ENCODE peak calls at places on chromosome 14, in eight cellular contexts. One of them, this sample, is unnamed.

GRCh38 chr14:50475460-50475859 is 56.9 kb downstream of the MAP4K5 start:
- DNase-seq in nucleus accumbens: no peak
- DNase-seq in activated CD4-positive, alpha-beta T cell treated with anti-CD3 and anti-CD28 coated beads, Interleukin-2, amount 50 U/mL, for 24 hours: no peak
- DNase-seq in natural killer cell treated with Interleukin-12 subunit alpha and Interleukin-12 subunit beta and Interleukin-15 and Interleukin-18, amount 100 ng/mL, for 72 hours: no peak
- DNase-seq in EL: peak
- DNase-seq in EH: peak
- DNase-seq in stomach: no peak
- DNase-seq in AG08395: no peak
- DNase-seq in this sample: no peak

GRCh38 chr14:21169587-21169986 is 13.7 kb upstream of the OR5AU1 start:
- DNase-seq in nucleus accumbens: no peak
- DNase-seq in activated CD4-positive, alpha-beta T cell treated with anti-CD3 and anti-CD28 coated beads, Interleukin-2, amount 50 U/mL, for 24 hours: no peak
- DNase-seq in natural killer cell treated with Interleukin-12 subunit alpha and Interleukin-12 subunit beta and Interleukin-15 and Interleukin-18, amount 100 ng/mL, for 72 hours: no peak
- DNase-seq in EL: no peak
- DNase-seq in EH: no peak
- DNase-seq in stomach: no peak
- DNase-seq in AG08395: no peak
- DNase-seq in this sample: no peak

GRCh38 chr14:76863724-76864407 is 37.7 kb downstream of the LRRC74A start:
- DNase-seq in nucleus accumbens: peak
- DNase-seq in activated CD4-positive, alpha-beta T cell treated with anti-CD3 and anti-CD28 coated beads, Interleukin-2, amount 50 U/mL, for 24 hours: no peak
- DNase-seq in natural killer cell treated with Interleukin-12 subunit alpha and Interleukin-12 subunit beta and Interleukin-15 and Interleukin-18, amount 100 ng/mL, for 72 hours: no peak
- DNase-seq in EL: no peak
- DNase-seq in EH: peak
- DNase-seq in stomach: no peak
- DNase-seq in AG08395: no peak
- DNase-seq in this sample: peak

GRCh38 chr14:31255286-31255685 is 47.7 kb upstream of the HECTD1 start:
- DNase-seq in nucleus accumbens: no peak
- DNase-seq in activated CD4-positive, alpha-beta T cell treated with anti-CD3 and anti-CD28 coated beads, Interleukin-2, amount 50 U/mL, for 24 hours: no peak
- DNase-seq in natural killer cell treated with Interleukin-12 subunit alpha and Interleukin-12 subunit beta and Interleukin-15 and Interleukin-18, amount 100 ng/mL, for 72 hours: no peak
- DNase-seq in EL: no peak
- DNase-seq in EH: no peak
- DNase-seq in stomach: no peak
- DNase-seq in AG08395: no peak
- DNase-seq in this sample: no peak

GRCh38 chr14:67490201-67490600 is 1.7 kb upstream of the TMEM229B start:
- DNase-seq in nucleus accumbens: no peak
- DNase-seq in activated CD4-positive, alpha-beta T cell treated with anti-CD3 and anti-CD28 coated beads, Interleukin-2, amount 50 U/mL, for 24 hours: no peak
- DNase-seq in natural killer cell treated with Interleukin-12 subunit alpha and Interleukin-12 subunit beta and Interleukin-15 and Interleukin-18, amount 100 ng/mL, for 72 hours: no peak
- DNase-seq in EL: no peak
- DNase-seq in EH: no peak
- DNase-seq in stomach: no peak
- DNase-seq in AG08395: no peak
- DNase-seq in this sample: no peak

GRCh38 chr14:91269076-91269991 is 24.8 kb upstream of the GPR68 start:
- DNase-seq in nucleus accumbens: no peak
- DNase-seq in activated CD4-positive, alpha-beta T cell treated with anti-CD3 and anti-CD28 coated beads, Interleukin-2, amount 50 U/mL, for 24 hours: no peak
- DNase-seq in natural killer cell treated with Interleukin-12 subunit alpha and Interleukin-12 subunit beta and Interleukin-15 and Interleukin-18, amount 100 ng/mL, for 72 hours: no peak
- DNase-seq in EL: no peak
- DNase-seq in EH: peak
- DNase-seq in stomach: no peak
- DNase-seq in AG08395: peak
- DNase-seq in this sample: no peak

GRCh38 chr14:45810152-45810872 is 557.3 kb upstream of the MIS18BP1 start:
- DNase-seq in nucleus accumbens: no peak
- DNase-seq in activated CD4-positive, alpha-beta T cell treated with anti-CD3 and anti-CD28 coated beads, Interleukin-2, amount 50 U/mL, for 24 hours: no peak
- DNase-seq in natural killer cell treated with Interleukin-12 subunit alpha and Interleukin-12 subunit beta and Interleukin-15 and Interleukin-18, amount 100 ng/mL, for 72 hours: no peak
- DNase-seq in EL: peak
- DNase-seq in EH: no peak
- DNase-seq in stomach: no peak
- DNase-seq in AG08395: no peak
- DNase-seq in this sample: no peak

GRCh38 chr14:42421377-42422078 is 814.9 kb downstream of the LRFN5 start:
- DNase-seq in nucleus accumbens: no peak
- DNase-seq in activated CD4-positive, alpha-beta T cell treated with anti-CD3 and anti-CD28 coated beads, Interleukin-2, amount 50 U/mL, for 24 hours: no peak
- DNase-seq in natural killer cell treated with Interleukin-12 subunit alpha and Interleukin-12 subunit beta and Interleukin-15 and Interleukin-18, amount 100 ng/mL, for 72 hours: no peak
- DNase-seq in EL: no peak
- DNase-seq in EH: no peak
- DNase-seq in stomach: no peak
- DNase-seq in AG08395: no peak
- DNase-seq in this sample: no peak

GRCh38 chr14:21385170-21385904 is 1.5 kb upstream of the SUPT16H start:
- DNase-seq in nucleus accumbens: no peak
- DNase-seq in activated CD4-positive, alpha-beta T cell treated with anti-CD3 and anti-CD28 coated beads, Interleukin-2, amount 50 U/mL, for 24 hours: no peak
- DNase-seq in natural killer cell treated with Interleukin-12 subunit alpha and Interleukin-12 subunit beta and Interleukin-15 and Interleukin-18, amount 100 ng/mL, for 72 hours: no peak
- DNase-seq in EL: no peak
- DNase-seq in EH: no peak
- DNase-seq in stomach: no peak
- DNase-seq in AG08395: no peak
- DNase-seq in this sample: no peak

GRCh38 chr14:38405851-38406630 is 150.1 kb upstream of the CLEC14A start:
- DNase-seq in nucleus accumbens: no peak
- DNase-seq in activated CD4-positive, alpha-beta T cell treated with anti-CD3 and anti-CD28 coated beads, Interleukin-2, amount 50 U/mL, for 24 hours: no peak
- DNase-seq in natural killer cell treated with Interleukin-12 subunit alpha and Interleukin-12 subunit beta and Interleukin-15 and Interleukin-18, amount 100 ng/mL, for 72 hours: no peak
- DNase-seq in EL: peak
- DNase-seq in EH: peak
- DNase-seq in stomach: no peak
- DNase-seq in AG08395: peak
- DNase-seq in this sample: no peak

GRCh38 chr14:73272393-73272792 is 35.1 kb downstream of the PAPLN start:
- DNase-seq in nucleus accumbens: no peak
- DNase-seq in activated CD4-positive, alpha-beta T cell treated with anti-CD3 and anti-CD28 coated beads, Interleukin-2, amount 50 U/mL, for 24 hours: no peak
- DNase-seq in natural killer cell treated with Interleukin-12 subunit alpha and Interleukin-12 subunit beta and Interleukin-15 and Interleukin-18, amount 100 ng/mL, for 72 hours: no peak
- DNase-seq in EL: no peak
- DNase-seq in EH: no peak
- DNase-seq in stomach: no peak
- DNase-seq in AG08395: no peak
- DNase-seq in this sample: no peak

GRCh38 chr14:79246200-79246599 is 965.1 kb downstream of the DIO2 start:
- DNase-seq in nucleus accumbens: no peak
- DNase-seq in activated CD4-positive, alpha-beta T cell treated with anti-CD3 and anti-CD28 coated beads, Interleukin-2, amount 50 U/mL, for 24 hours: no peak
- DNase-seq in natural killer cell treated with Interleukin-12 subunit alpha and Interleukin-12 subunit beta and Interleukin-15 and Interleukin-18, amount 100 ng/mL, for 72 hours: no peak
- DNase-seq in EL: no peak
- DNase-seq in EH: peak
- DNase-seq in stomach: no peak
- DNase-seq in AG08395: no peak
- DNase-seq in this sample: no peak

GRCh38 chr14:68807148-68807600 is 14.3 kb upstream of the ZFP36L1 start:
- DNase-seq in nucleus accumbens: no peak
- DNase-seq in activated CD4-positive, alpha-beta T cell treated with anti-CD3 and anti-CD28 coated beads, Interleukin-2, amount 50 U/mL, for 24 hours: no peak
- DNase-seq in natural killer cell treated with Interleukin-12 subunit alpha and Interleukin-12 subunit beta and Interleukin-15 and Interleukin-18, amount 100 ng/mL, for 72 hours: no peak
- DNase-seq in EL: peak
- DNase-seq in EH: peak
- DNase-seq in stomach: peak
- DNase-seq in AG08395: peak
- DNase-seq in this sample: peak

GRCh38 chr14:85535916-85536834 is 6.2 kb downstream of the FLRT2 start:
- DNase-seq in nucleus accumbens: no peak
- DNase-seq in activated CD4-positive, alpha-beta T cell treated with anti-CD3 and anti-CD28 coated beads, Interleukin-2, amount 50 U/mL, for 24 hours: no peak
- DNase-seq in natural killer cell treated with Interleukin-12 subunit alpha and Interleukin-12 subunit beta and Interleukin-15 and Interleukin-18, amount 100 ng/mL, for 72 hours: no peak
- DNase-seq in EL: peak
- DNase-seq in EH: peak
- DNase-seq in stomach: no peak
- DNase-seq in AG08395: peak
- DNase-seq in this sample: no peak

This sample was measured in right lobe of liver.